ENCODE peak calls at places on chromosomes 13 and 19, in six cellular contexts. O is heart right ventricle, F is epithelial cell of esophagus, K is myocyte, J is fibroblast of mammary gland, G is frontal cortex. Q is an unnamed sample.

GRCh38 chr13:24271611-24272451 is 37.5 kb upstream of the C1QTNF9 start:
- DNase-seq in O (peak; percentile 83), F (peak; percentile 49), K (peak; percentile 74), J (peak; percentile 77), G (peak; percentile 57), Q (peak; percentile 50)

GRCh38 chr13:47087841-47088240 is 191.0 kb upstream of the HTR2A start:
- DNase-seq in O (no peak), F (no peak), K (peak; percentile 80), J (peak; percentile 87), G (no peak), Q (no peak)

GRCh38 chr19:29529646-29530548 is 4.1 kb downstream of the VSTM2B start:
- DNase-seq in O (no peak), F (no peak), K (no peak), J (no peak), G (no peak), Q (no peak)

GRCh38 chr13:42990147-42990990 is 1.7 kb downstream of the EPSTI1 start:
- DNase-seq in O (no peak), F (no peak), K (no peak), J (peak; percentile 56), G (peak; percentile 39), Q (no peak)

GRCh38 chr13:28659611-28659970 is 661 bp downstream of the POMP start:
- DNase-seq in O (no peak), F (peak; percentile 57), K (no peak), J (peak; percentile 71), G (no peak), Q (no peak)

GRCh38 chr19:408441-409005 is 424 bp downstream of the C2CD4C start:
- DNase-seq in O (no peak), F (no peak), K (no peak), J (no peak), G (no peak), Q (no peak)

GRCh38 chr19:40750035-40750284 is 317 bp downstream of the ACTMAP start:
- DNase-seq in O (no peak), F (no peak), K (no peak), J (no peak), G (no peak), Q (no peak)

GRCh38 chr19:19866599-19867248 is 1.0 kb downstream of the ZNF253 start:
- DNase-seq in O (no peak), F (peak; percentile 2), K (peak; percentile 34), J (peak; percentile 9), G (no peak), Q (no peak)

GRCh38 chr13:42418184-42418583 is 146.2 kb downstream of the AKAP11 start:
- DNase-seq in O (no peak), F (no peak), K (no peak), J (no peak), G (no peak), Q (no peak)

GRCh38 chr19:3483226-3483628 is at the start of gene SMIM44:
- DNase-seq in O (no peak), F (no peak), K (no peak), J (no peak), G (no peak), Q (no peak)

GRCh38 chr13:94534171-94534570 is 54.7 kb upstream of the DCT start:
- DNase-seq in O (no peak), F (peak; percentile 37), K (no peak), J (peak; percentile 42), G (no peak), Q (no peak)

GRCh38 chr19:13055213-13056051 is 47.2 kb downstream of the LYL1 start:
- DNase-seq in O (peak; percentile 80), F (peak; percentile 29), K (peak; percentile 76), J (peak; percentile 86), G (no peak), Q (no peak)

GRCh38 chr19:35902870-35903475 is 644 bp downstream of the HCST start:
- DNase-seq in O (no peak), F (no peak), K (no peak), J (no peak), G (no peak), Q (no peak)

GRCh38 chr13:113625965-113626661 is 31.9 kb downstream of the ATP4B start:
- DNase-seq in O (peak; percentile 2), F (no peak), K (no peak), J (no peak), G (no peak), Q (no peak)

GRCh38 chr13:49838989-49839388 is 46.5 kb upstream of the KPNA3 start:
- DNase-seq in O (no peak), F (peak; percentile 27), K (no peak), J (no peak), G (no peak), Q (no peak)

GRCh38 chr19:18848860-18849661 is 17.3 kb downstream of the UPF1 start:
- DNase-seq in O (peak; percentile 73), F (peak; percentile 31), K (no peak), J (peak; percentile 90), G (peak; percentile 74), Q (no peak)

GRCh38 chr19:3360494-3361383 is 5.6 kb upstream of the NFIC start:
- DNase-seq in O (peak; percentile 84), F (peak; percentile 54), K (peak; percentile 71), J (peak; percentile 32), G (peak; percentile 84), Q (peak; percentile 73)

GRCh38 chr19:45595814-45596213 is 6.2 kb downstream of the GPR4 start:
- DNase-seq in O (no peak), F (no peak), K (no peak), J (peak; percentile 71), G (no peak), Q (no peak)

GRCh38 chr13:112725346-112726017 is 35.6 kb downstream of the ATP11A start:
- DNase-seq in O (no peak), F (peak; percentile 47), K (peak; percentile 96), J (no peak), G (peak; percentile 54), Q (no peak)

GRCh38 chr19:36201684-36202083 is 12.8 kb downstream of the ZNF565 start:
- DNase-seq in O (no peak), F (no peak), K (no peak), J (peak; percentile 52), G (no peak), Q (no peak)

GRCh38 chr13:53885997-53886396 is 857.4 kb downstream of the OLFM4 start:
- DNase-seq in O (no peak), F (no peak), K (no peak), J (no peak), G (no peak), Q (no peak)

GRCh38 chr13:33678906-33679657 is 138.9 kb upstream of the RFC3 start:
- DNase-seq in O (peak; percentile 36), F (peak; percentile 71), K (no peak), J (peak; percentile 71), G (peak; percentile 44), Q (no peak)

GRCh38 chr19:19280561-19280960 is 7.5 kb upstream of the TM6SF2 start:
- DNase-seq in O (no peak), F (no peak), K (peak; percentile 81), J (peak; percentile 34), G (peak; percentile 63), Q (no peak)

GRCh38 chr19:18729933-18730530 is 46.6 kb downstream of the CRTC1 start:
- DNase-seq in O (no peak), F (no peak), K (no peak), J (no peak), G (no peak), Q (no peak)

GRCh38 chr19:47781590-47782318 is 3.3 kb downstream of the SELENOW start:
- DNase-seq in O (no peak), F (no peak), K (peak; percentile 94), J (no peak), G (peak; percentile 48), Q (peak; percentile 22)

GRCh38 chr19:5214902-5215301 is 125.7 kb downstream of the PTPRS start:
- DNase-seq in O (no peak), F (no peak), K (no peak), J (no peak), G (no peak), Q (no peak)

GRCh38 chr13:18951412-18951811 is 230.2 kb downstream of the TUBA3C start:
- DNase-seq in O (no peak), F (no peak), K (no peak), J (no peak), G (no peak), Q (no peak)

GRCh38 chr13:23572836-23573235 is 2.6 kb downstream of the TNFRSF19 start:
- DNase-seq in O (no peak), F (no peak), K (no peak), J (no peak), G (no peak), Q (no peak)

GRCh38 chr13:77480071-77480470 is 55.4 kb upstream of the SCEL start:
- DNase-seq in O (no peak), F (no peak), K (no peak), J (peak; percentile 8), G (no peak), Q (no peak)